ENCODE peak calls at places on chromosomes 4 and X, in nine cellular contexts. R is stomach, Z is fibroblast of the aortic adventitia, Y is ascending aorta, J is fibroblast of lung, I is esophagus squamous epithelium, N is psoas muscle, D is A549, E is cardiac muscle cell. K is an unnamed sample.

GRCh38 chrX:17608898-17609297 is 128.4 kb upstream of the SCML1 start:
- DNase-seq in R (no peak), Z (no peak), Y (no peak), J (peak; percentile 6), I (no peak), N (no peak), D (no peak), E (peak; percentile 55), K (peak; percentile 66)

GRCh38 chr4:113899260-113900177 is 79.9 kb downstream of the ARSJ start:
- DNase-seq in R (no peak), Z (no peak), Y (no peak), J (no peak), I (no peak), N (no peak), D (no peak), E (no peak), K (no peak)

GRCh38 chrX:133661962-133662839 is 246.9 kb upstream of the GPC4 start:
- DNase-seq in R (no peak), Z (peak; percentile 70), Y (no peak), J (no peak), I (no peak), N (no peak), D (no peak), E (no peak), K (no peak)

GRCh38 chr4:114600672-114601071 is 2.1 kb downstream of the UGT8 start:
- DNase-seq in R (no peak), Z (no peak), Y (no peak), J (no peak), I (no peak), N (no peak), D (no peak), E (no peak), K (no peak)

GRCh38 chr4:53098681-53099121 is 236.6 kb downstream of the RASL11B start:
- DNase-seq in R (no peak), Z (peak; percentile 77), Y (no peak), J (peak; percentile 89), I (no peak), N (no peak), D (no peak), E (peak; percentile 65), K (no peak)

GRCh38 chrX:49291615-49292337 is 11.7 kb upstream of the GAGE10 start:
- DNase-seq in R (peak; percentile 69), Z (peak; percentile 56), Y (no peak), J (peak; percentile 25), I (no peak), N (peak; percentile 37), D (peak; percentile 21), E (peak; percentile 70), K (no peak)

GRCh38 chr4:71692963-71693362 is 90.9 kb downstream of the GC start:
- DNase-seq in R (no peak), Z (no peak), Y (no peak), J (no peak), I (no peak), N (no peak), D (no peak), E (no peak), K (no peak)

GRCh38 chrX:135740683-135741149 is 27.3 kb downstream of the CT45A3 start:
- DNase-seq in R (peak; percentile 35), Z (no peak), Y (no peak), J (no peak), I (no peak), N (no peak), D (peak; percentile 28), E (peak; percentile 7), K (no peak)

GRCh38 chr4:159503243-159503642 is 400.4 kb downstream of the RAPGEF2 start:
- DNase-seq in R (no peak), Z (no peak), Y (no peak), J (peak; percentile 50), I (no peak), N (no peak), D (no peak), E (no peak), K (no peak)
- H3K4me3 ChIP-seq in R (no peak overlapping the region), Z (no peak overlapping the region), Y (no peak overlapping the region), J (no peak overlapping the region), I (no peak overlapping the region), N (no peak overlapping the region), D (no peak overlapping the region), E (no peak overlapping the region), K (no peak overlapping the region)

DNA sequence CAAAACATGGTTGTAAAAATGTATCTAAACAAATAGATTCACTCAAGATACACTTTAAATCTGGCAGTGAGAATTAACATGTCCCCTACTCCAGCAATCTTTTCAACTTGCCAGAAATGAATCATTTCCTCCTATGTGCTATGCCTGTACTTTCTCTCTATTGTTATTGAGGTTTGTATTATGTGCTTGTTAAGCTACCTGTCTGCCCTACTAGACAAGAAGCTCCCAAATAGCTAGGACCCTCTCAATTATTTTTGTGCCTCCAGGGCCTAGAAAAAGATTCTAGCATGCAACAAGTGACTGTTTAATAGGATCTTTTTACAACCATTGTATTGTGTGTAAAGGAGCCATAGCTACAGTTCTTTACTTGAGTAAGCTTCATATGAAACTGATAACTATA is 3.5 kb upstream of the SAP30 start:
- DNase-seq in R (no peak), Z (peak; percentile 37), Y (no peak), J (peak; percentile 17), I (no peak), N (no peak), D (no peak), E (peak; percentile 46), K (no peak)
- H3K4me3 ChIP-seq in R (no peak overlapping the region), Z (no peak overlapping the region), Y (peak overlapping the region; percentile 79), J (peak overlapping the region; percentile 3), I (no peak overlapping the region), N (no peak overlapping the region), D (no peak overlapping the region), E (peak overlapping the region; percentile 80), K (no peak overlapping the region)

DNA sequence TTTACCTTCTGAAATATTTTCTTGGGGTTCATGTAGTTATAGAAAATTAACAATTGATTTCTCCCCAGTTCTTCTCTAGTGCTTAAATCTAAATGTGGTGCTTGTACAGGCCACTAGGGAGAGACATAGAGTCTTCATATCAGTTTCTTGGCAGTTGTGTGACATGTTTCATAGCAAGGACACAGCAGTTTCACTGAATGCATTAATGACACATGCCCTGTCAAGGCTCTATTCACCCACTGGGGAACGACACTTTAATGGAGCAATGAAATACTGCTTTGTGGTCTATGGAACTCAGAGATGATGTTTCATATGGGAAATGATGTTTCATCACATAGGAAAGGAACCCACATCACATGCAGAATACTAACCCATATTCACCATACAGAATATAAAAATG is 2.8 kb downstream of the VEGFC start:
- DNase-seq in R (no peak), Z (peak; percentile 76), Y (no peak), J (peak; percentile 71), I (no peak), N (no peak), D (no peak), E (peak; percentile 68), K (no peak)
- H3K4me3 ChIP-seq in R (no peak overlapping the region), Z (peak overlapping the region; percentile 88), Y (no peak overlapping the region), J (peak overlapping the region; percentile 99), I (no peak overlapping the region), N (peak overlapping the region; percentile 82), D (peak overlapping the region; percentile 92), E (no peak overlapping the region), K (no peak overlapping the region)

GRCh38 chr4:56910172-56910967 is 2.7 kb downstream of the REST start:
- DNase-seq in R (no peak), Z (no peak), Y (no peak), J (peak; percentile 7), I (no peak), N (no peak), D (no peak), E (no peak), K (no peak)
- H3K4me3 ChIP-seq in R (peak overlapping the region; percentile 89), Z (peak overlapping the region; percentile 90), Y (peak overlapping the region; percentile 94), J (peak overlapping the region; percentile 97), I (peak overlapping the region; percentile 99), N (peak overlapping the region; percentile 96), D (peak overlapping the region; percentile 96), E (peak overlapping the region; percentile 95), K (peak overlapping the region; percentile 88)

DNA sequence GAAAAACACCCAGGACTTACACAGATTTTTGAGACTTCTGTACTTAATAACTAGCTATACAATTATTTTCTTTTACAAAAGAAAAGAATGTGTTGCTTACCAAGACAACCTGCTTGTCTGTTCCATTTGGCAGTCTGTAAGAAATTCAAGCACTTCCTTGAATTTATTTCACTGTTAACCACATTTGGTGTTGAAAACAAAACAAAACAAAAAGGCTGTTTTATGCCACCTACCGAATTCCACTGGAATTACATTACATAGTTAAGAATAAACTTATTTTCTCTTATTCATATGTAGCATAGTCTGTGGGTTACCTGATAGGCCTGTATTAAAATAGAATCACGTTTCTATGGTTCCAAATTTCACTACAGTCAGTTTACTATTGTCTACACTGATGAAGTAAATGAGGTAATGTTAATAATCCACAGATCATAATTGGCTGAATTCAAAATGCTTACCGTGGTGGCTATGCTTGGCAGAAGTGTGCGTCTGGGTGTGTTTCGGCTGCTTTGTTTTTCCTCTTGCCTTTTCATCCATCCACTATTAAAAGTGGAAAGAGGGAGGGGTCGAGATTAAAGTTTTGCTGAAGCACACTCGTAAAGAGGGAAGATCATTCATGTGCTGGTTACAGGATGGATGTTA is at the start of gene TLR1:
- DNase-seq in R (no peak), Z (peak; percentile 84), Y (no peak), J (peak; percentile 54), I (no peak), N (no peak), D (no peak), E (peak; percentile 81), K (peak; percentile 17)
- H3K4me3 ChIP-seq in R (peak within 1 kb of the TSS; percentile 33), Z (peak within 1 kb of the TSS; percentile 2), Y (peak within 1 kb of the TSS; percentile 52), J (no peak within 1 kb of the TSS), I (peak within 1 kb of the TSS; percentile 34), N (peak within 1 kb of the TSS; percentile 52), D (no peak within 1 kb of the TSS), E (no peak within 1 kb of the TSS), K (no peak within 1 kb of the TSS)

GRCh38 chr4:143380651-143381050 is 44.0 kb downstream of the GAB1 start:
- DNase-seq in R (no peak), Z (no peak), Y (no peak), J (no peak), I (no peak), N (no peak), D (no peak), E (no peak), K (no peak)
- H3K4me3 ChIP-seq in R (no peak overlapping the region), Z (no peak overlapping the region), Y (no peak overlapping the region), J (no peak overlapping the region), I (no peak overlapping the region), N (no peak overlapping the region), D (no peak overlapping the region), E (no peak overlapping the region), K (no peak overlapping the region)